ENCODE peak calls at places on chromosome 1, in ten cellular contexts. One of them, this sample, is unnamed.

GRCh38 chr1:204191481-204191880 is 4.8 kb downstream of the KISS1 start:
- DNase-seq in stimulated activated CD8-positive, alpha-beta memory T cell treated with anti-CD3 and anti-CD28 coated beads, Interleukin-4, amount 100 ng/mL, for 24 hours: no peak
- DNase-seq in EH: no peak
- DNase-seq in activated CD4-positive, alpha-beta T cell treated with anti-CD3 and anti-CD28 coated beads for 24 hours: no peak
- DNase-seq in lower lobe of right lung: no peak
- DNase-seq in NCI-H2081: peak; percentile 43
- DNase-seq in GM23248: no peak
- DNase-seq in HFF-Myc: no peak
- DNase-seq in frontal cortex: peak; percentile 51
- DNase-seq in kidney tubule cell: no peak
- DNase-seq in this sample: no peak

GRCh38 chr1:36520056-36520455 is 37.3 kb upstream of the CSF3R start:
- DNase-seq in stimulated activated CD8-positive, alpha-beta memory T cell treated with anti-CD3 and anti-CD28 coated beads, Interleukin-4, amount 100 ng/mL, for 24 hours: no peak
- DNase-seq in kidney tubule cell: no peak
- DNase-seq in NCI-H2081: peak; percentile 66
- DNase-seq in EH: no peak
- DNase-seq in lower lobe of right lung: no peak
- DNase-seq in HFF-Myc: no peak
- DNase-seq in GM23248: no peak
- DNase-seq in frontal cortex: no peak
- DNase-seq in activated CD4-positive, alpha-beta T cell treated with anti-CD3 and anti-CD28 coated beads for 24 hours: no peak
- DNase-seq in this sample: no peak

GRCh38 chr1:233114860-233115259 is 164.4 kb downstream of the NTPCR start:
- DNase-seq in HFF-Myc: no peak
- DNase-seq in frontal cortex: no peak
- DNase-seq in stimulated activated CD8-positive, alpha-beta memory T cell treated with anti-CD3 and anti-CD28 coated beads, Interleukin-4, amount 100 ng/mL, for 24 hours: no peak
- DNase-seq in kidney tubule cell: no peak
- DNase-seq in activated CD4-positive, alpha-beta T cell treated with anti-CD3 and anti-CD28 coated beads for 24 hours: no peak
- DNase-seq in lower lobe of right lung: no peak
- DNase-seq in EH: no peak
- DNase-seq in NCI-H2081: no peak
- DNase-seq in GM23248: no peak
- DNase-seq in this sample: no peak

GRCh38 chr1:19606817-19607706 is 37.0 kb upstream of the NBL1 start:
- DNase-seq in EH: peak; percentile 28
- DNase-seq in kidney tubule cell: no peak
- DNase-seq in HFF-Myc: no peak
- DNase-seq in stimulated activated CD8-positive, alpha-beta memory T cell treated with anti-CD3 and anti-CD28 coated beads, Interleukin-4, amount 100 ng/mL, for 24 hours: peak; percentile 15
- DNase-seq in lower lobe of right lung: no peak
- DNase-seq in GM23248: peak; percentile 12
- DNase-seq in activated CD4-positive, alpha-beta T cell treated with anti-CD3 and anti-CD28 coated beads for 24 hours: no peak
- DNase-seq in frontal cortex: no peak
- DNase-seq in NCI-H2081: no peak
- DNase-seq in this sample: no peak

GRCh38 chr1:114334297-114334696 is 176.7 kb downstream of the TRIM33 start:
- DNase-seq in frontal cortex: no peak
- DNase-seq in HFF-Myc: no peak
- DNase-seq in activated CD4-positive, alpha-beta T cell treated with anti-CD3 and anti-CD28 coated beads for 24 hours: no peak
- DNase-seq in EH: no peak
- DNase-seq in kidney tubule cell: no peak
- DNase-seq in lower lobe of right lung: no peak
- DNase-seq in GM23248: no peak
- DNase-seq in NCI-H2081: no peak
- DNase-seq in stimulated activated CD8-positive, alpha-beta memory T cell treated with anti-CD3 and anti-CD28 coated beads, Interleukin-4, amount 100 ng/mL, for 24 hours: no peak
- DNase-seq in this sample: no peak

GRCh38 chr1:51558375-51558924 is 39.4 kb upstream of the EPS15 start:
- DNase-seq in kidney tubule cell: peak; percentile 59
- DNase-seq in activated CD4-positive, alpha-beta T cell treated with anti-CD3 and anti-CD28 coated beads for 24 hours: no peak
- DNase-seq in GM23248: peak; percentile 92
- DNase-seq in lower lobe of right lung: no peak
- DNase-seq in frontal cortex: no peak
- DNase-seq in EH: peak; percentile 90
- DNase-seq in HFF-Myc: peak; percentile 17
- DNase-seq in stimulated activated CD8-positive, alpha-beta memory T cell treated with anti-CD3 and anti-CD28 coated beads, Interleukin-4, amount 100 ng/mL, for 24 hours: no peak
- DNase-seq in NCI-H2081: no peak
- DNase-seq in this sample: no peak

GRCh38 chr1:31984419-31985347 is 29.0 kb upstream of the KHDRBS1 start:
- DNase-seq in kidney tubule cell: no peak
- DNase-seq in lower lobe of right lung: no peak
- DNase-seq in HFF-Myc: no peak
- DNase-seq in stimulated activated CD8-positive, alpha-beta memory T cell treated with anti-CD3 and anti-CD28 coated beads, Interleukin-4, amount 100 ng/mL, for 24 hours: no peak
- DNase-seq in GM23248: peak; percentile 78
- DNase-seq in NCI-H2081: no peak
- DNase-seq in frontal cortex: no peak
- DNase-seq in EH: peak; percentile 58
- DNase-seq in activated CD4-positive, alpha-beta T cell treated with anti-CD3 and anti-CD28 coated beads for 24 hours: no peak
- DNase-seq in this sample: no peak

GRCh38 chr1:115282825-115283224 is 55.2 kb downstream of the NGF start:
- DNase-seq in lower lobe of right lung: no peak
- DNase-seq in stimulated activated CD8-positive, alpha-beta memory T cell treated with anti-CD3 and anti-CD28 coated beads, Interleukin-4, amount 100 ng/mL, for 24 hours: no peak
- DNase-seq in EH: no peak
- DNase-seq in kidney tubule cell: no peak
- DNase-seq in GM23248: peak; percentile 38
- DNase-seq in activated CD4-positive, alpha-beta T cell treated with anti-CD3 and anti-CD28 coated beads for 24 hours: no peak
- DNase-seq in frontal cortex: no peak
- DNase-seq in HFF-Myc: no peak
- DNase-seq in NCI-H2081: no peak
- DNase-seq in this sample: no peak

GRCh38 chr1:3084726-3085125 is 15.7 kb downstream of the PRDM16 start:
- DNase-seq in EH: no peak
- DNase-seq in HFF-Myc: no peak
- DNase-seq in NCI-H2081: no peak
- DNase-seq in kidney tubule cell: no peak
- DNase-seq in lower lobe of right lung: no peak
- DNase-seq in GM23248: no peak
- DNase-seq in frontal cortex: no peak
- DNase-seq in stimulated activated CD8-positive, alpha-beta memory T cell treated with anti-CD3 and anti-CD28 coated beads, Interleukin-4, amount 100 ng/mL, for 24 hours: no peak
- DNase-seq in activated CD4-positive, alpha-beta T cell treated with anti-CD3 and anti-CD28 coated beads for 24 hours: no peak
- DNase-seq in this sample: no peak